ENCODE peak calls at places on chromosomes 7 and 10, in eight cellular contexts. One of them, this sample, is unnamed.

GRCh38 chr7:95730493-95731280 is 41.7 kb upstream of the DYNC1I1 start:
- DNase-seq in mucosa of descending colon: no peak
- DNase-seq in RKO: no peak
- DNase-seq in adipocyte: no peak
- DNase-seq in substantia nigra: no peak
- DNase-seq in stimulated activated CD8-positive, alpha-beta memory T cell treated with anti-CD3 and anti-CD28 coated beads, Interleukin-7, amount 100 ng/mL, for 48 hours: no peak
- DNase-seq in GM13976: no peak
- DNase-seq in epithelial cell of esophagus: no peak
- DNase-seq in this sample: no peak

GRCh38 chr10:34547695-34548094 is 267.4 kb downstream of the PARD3 start:
- DNase-seq in mucosa of descending colon: no peak
- DNase-seq in RKO: no peak
- DNase-seq in adipocyte: no peak
- DNase-seq in substantia nigra: no peak
- DNase-seq in stimulated activated CD8-positive, alpha-beta memory T cell treated with anti-CD3 and anti-CD28 coated beads, Interleukin-7, amount 100 ng/mL, for 48 hours: no peak
- DNase-seq in GM13976: no peak
- DNase-seq in epithelial cell of esophagus: no peak
- DNase-seq in this sample: no peak

GRCh38 chr7:155422151-155422550 is 35.8 kb upstream of the EN2 start:
- DNase-seq in mucosa of descending colon: no peak
- DNase-seq in RKO: no peak
- DNase-seq in adipocyte: no peak
- DNase-seq in substantia nigra: no peak
- DNase-seq in stimulated activated CD8-positive, alpha-beta memory T cell treated with anti-CD3 and anti-CD28 coated beads, Interleukin-7, amount 100 ng/mL, for 48 hours: no peak
- DNase-seq in GM13976: no peak
- DNase-seq in epithelial cell of esophagus: no peak
- DNase-seq in this sample: no peak

GRCh38 chr10:50538473-50539398 is 85.0 kb downstream of the SGMS1 start:
- DNase-seq in mucosa of descending colon: no peak
- DNase-seq in RKO: no peak
- DNase-seq in adipocyte: no peak
- DNase-seq in substantia nigra: peak
- DNase-seq in stimulated activated CD8-positive, alpha-beta memory T cell treated with anti-CD3 and anti-CD28 coated beads, Interleukin-7, amount 100 ng/mL, for 48 hours: no peak
- DNase-seq in GM13976: no peak
- DNase-seq in epithelial cell of esophagus: peak
- DNase-seq in this sample: no peak

GRCh38 chr10:97766996-97767924 is 4.5 kb downstream of the SFRP5 start:
- DNase-seq in mucosa of descending colon: no peak
- DNase-seq in RKO: no peak
- DNase-seq in adipocyte: no peak
- DNase-seq in substantia nigra: no peak
- DNase-seq in stimulated activated CD8-positive, alpha-beta memory T cell treated with anti-CD3 and anti-CD28 coated beads, Interleukin-7, amount 100 ng/mL, for 48 hours: no peak
- DNase-seq in GM13976: no peak
- DNase-seq in epithelial cell of esophagus: no peak
- DNase-seq in this sample: no peak

GRCh38 chr10:118844731-118845573 is 90.2 kb upstream of the CACUL1 start:
- DNase-seq in mucosa of descending colon: no peak
- DNase-seq in RKO: no peak
- DNase-seq in adipocyte: no peak
- DNase-seq in substantia nigra: no peak
- DNase-seq in stimulated activated CD8-positive, alpha-beta memory T cell treated with anti-CD3 and anti-CD28 coated beads, Interleukin-7, amount 100 ng/mL, for 48 hours: no peak
- DNase-seq in GM13976: no peak
- DNase-seq in epithelial cell of esophagus: peak
- DNase-seq in this sample: no peak

GRCh38 chr7:51246258-51247245 is 70.1 kb downstream of the COBL start:
- DNase-seq in mucosa of descending colon: no peak
- DNase-seq in RKO: no peak
- DNase-seq in adipocyte: no peak
- DNase-seq in substantia nigra: peak
- DNase-seq in stimulated activated CD8-positive, alpha-beta memory T cell treated with anti-CD3 and anti-CD28 coated beads, Interleukin-7, amount 100 ng/mL, for 48 hours: no peak
- DNase-seq in GM13976: no peak
- DNase-seq in epithelial cell of esophagus: no peak
- DNase-seq in this sample: no peak

GRCh38 chr10:102988404-102989314 is 70.6 kb downstream of the CNNM2 start:
- DNase-seq in mucosa of descending colon: no peak
- DNase-seq in RKO: no peak
- DNase-seq in adipocyte: peak
- DNase-seq in substantia nigra: no peak
- DNase-seq in stimulated activated CD8-positive, alpha-beta memory T cell treated with anti-CD3 and anti-CD28 coated beads, Interleukin-7, amount 100 ng/mL, for 48 hours: no peak
- DNase-seq in GM13976: no peak
- DNase-seq in epithelial cell of esophagus: peak
- DNase-seq in this sample: no peak

GRCh38 chr10:76581685-76582084 is 1055.9 kb downstream of the KCNMA1 start:
- DNase-seq in mucosa of descending colon: no peak
- DNase-seq in RKO: no peak
- DNase-seq in adipocyte: no peak
- DNase-seq in substantia nigra: no peak
- DNase-seq in stimulated activated CD8-positive, alpha-beta memory T cell treated with anti-CD3 and anti-CD28 coated beads, Interleukin-7, amount 100 ng/mL, for 48 hours: no peak
- DNase-seq in GM13976: no peak
- DNase-seq in epithelial cell of esophagus: no peak
- DNase-seq in this sample: no peak

GRCh38 chr7:25726180-25726579 is 425.8 kb upstream of the NFE2L3 start:
- DNase-seq in mucosa of descending colon: no peak
- DNase-seq in RKO: no peak
- DNase-seq in adipocyte: no peak
- DNase-seq in substantia nigra: no peak
- DNase-seq in stimulated activated CD8-positive, alpha-beta memory T cell treated with anti-CD3 and anti-CD28 coated beads, Interleukin-7, amount 100 ng/mL, for 48 hours: no peak
- DNase-seq in GM13976: no peak
- DNase-seq in epithelial cell of esophagus: no peak
- DNase-seq in this sample: no peak

GRCh38 chr7:42745357-42746022 is 166.4 kb downstream of the C7orf25 start:
- DNase-seq in mucosa of descending colon: peak
- DNase-seq in RKO: peak
- DNase-seq in adipocyte: peak
- DNase-seq in substantia nigra: no peak
- DNase-seq in stimulated activated CD8-positive, alpha-beta memory T cell treated with anti-CD3 and anti-CD28 coated beads, Interleukin-7, amount 100 ng/mL, for 48 hours: no peak
- DNase-seq in GM13976: no peak
- DNase-seq in epithelial cell of esophagus: peak
- DNase-seq in this sample: peak

GRCh38 chr7:133358728-133359127 is 105.8 kb downstream of the EXOC4 start:
- DNase-seq in mucosa of descending colon: no peak
- DNase-seq in RKO: no peak
- DNase-seq in adipocyte: peak
- DNase-seq in substantia nigra: no peak
- DNase-seq in stimulated activated CD8-positive, alpha-beta memory T cell treated with anti-CD3 and anti-CD28 coated beads, Interleukin-7, amount 100 ng/mL, for 48 hours: no peak
- DNase-seq in GM13976: no peak
- DNase-seq in epithelial cell of esophagus: peak
- DNase-seq in this sample: no peak

GRCh38 chr10:606767-607544 is 82.5 kb downstream of the DIP2C start:
- DNase-seq in mucosa of descending colon: no peak
- DNase-seq in RKO: no peak
- DNase-seq in adipocyte: no peak
- DNase-seq in substantia nigra: no peak
- DNase-seq in stimulated activated CD8-positive, alpha-beta memory T cell treated with anti-CD3 and anti-CD28 coated beads, Interleukin-7, amount 100 ng/mL, for 48 hours: no peak
- DNase-seq in GM13976: no peak
- DNase-seq in epithelial cell of esophagus: no peak
- DNase-seq in this sample: no peak

GRCh38 chr7:127897704-127898454 is 133.4 kb downstream of the LRRC4 start:
- DNase-seq in mucosa of descending colon: no peak
- DNase-seq in RKO: peak
- DNase-seq in adipocyte: peak
- DNase-seq in substantia nigra: no peak
- DNase-seq in stimulated activated CD8-positive, alpha-beta memory T cell treated with anti-CD3 and anti-CD28 coated beads, Interleukin-7, amount 100 ng/mL, for 48 hours: peak
- DNase-seq in GM13976: no peak
- DNase-seq in epithelial cell of esophagus: peak
- DNase-seq in this sample: no peak

GRCh38 chr10:79153753-79154152 is 85.0 kb downstream of the ZMIZ1 start:
- DNase-seq in mucosa of descending colon: no peak
- DNase-seq in RKO: no peak
- DNase-seq in adipocyte: no peak
- DNase-seq in substantia nigra: peak
- DNase-seq in stimulated activated CD8-positive, alpha-beta memory T cell treated with anti-CD3 and anti-CD28 coated beads, Interleukin-7, amount 100 ng/mL, for 48 hours: no peak
- DNase-seq in GM13976: no peak
- DNase-seq in epithelial cell of esophagus: no peak
- DNase-seq in this sample: no peak

GRCh38 chr7:135757719-135758411 is 9.3 kb upstream of the FAM180A start:
- DNase-seq in mucosa of descending colon: no peak
- DNase-seq in RKO: no peak
- DNase-seq in adipocyte: peak
- DNase-seq in substantia nigra: no peak
- DNase-seq in stimulated activated CD8-positive, alpha-beta memory T cell treated with anti-CD3 and anti-CD28 coated beads, Interleukin-7, amount 100 ng/mL, for 48 hours: no peak
- DNase-seq in GM13976: no peak
- DNase-seq in epithelial cell of esophagus: peak
- DNase-seq in this sample: no peak

GRCh38 chr10:34723746-34724145 is 91.3 kb downstream of the PARD3 start:
- DNase-seq in mucosa of descending colon: peak
- DNase-seq in RKO: peak
- DNase-seq in adipocyte: peak
- DNase-seq in substantia nigra: peak
- DNase-seq in stimulated activated CD8-positive, alpha-beta memory T cell treated with anti-CD3 and anti-CD28 coated beads, Interleukin-7, amount 100 ng/mL, for 48 hours: no peak
- DNase-seq in GM13976: peak
- DNase-seq in epithelial cell of esophagus: peak
- DNase-seq in this sample: no peak

GRCh38 chr7:80934286-80934685 is 15.4 kb upstream of the SEMA3C start:
- DNase-seq in mucosa of descending colon: no peak
- DNase-seq in RKO: no peak
- DNase-seq in adipocyte: peak
- DNase-seq in substantia nigra: no peak
- DNase-seq in stimulated activated CD8-positive, alpha-beta memory T cell treated with anti-CD3 and anti-CD28 coated beads, Interleukin-7, amount 100 ng/mL, for 48 hours: no peak
- DNase-seq in GM13976: no peak
- DNase-seq in epithelial cell of esophagus: peak
- DNase-seq in this sample: no peak

GRCh38 chr7:22549667-22550513 is 49.9 kb upstream of the STEAP1B start:
- DNase-seq in mucosa of descending colon: no peak
- DNase-seq in RKO: no peak
- DNase-seq in adipocyte: peak
- DNase-seq in substantia nigra: no peak
- DNase-seq in stimulated activated CD8-positive, alpha-beta memory T cell treated with anti-CD3 and anti-CD28 coated beads, Interleukin-7, amount 100 ng/mL, for 48 hours: no peak
- DNase-seq in GM13976: peak
- DNase-seq in epithelial cell of esophagus: peak
- DNase-seq in this sample: peak

GRCh38 chr7:96410440-96410839 is 88.5 kb upstream of the SLC25A13 start:
- DNase-seq in mucosa of descending colon: no peak
- DNase-seq in RKO: no peak
- DNase-seq in adipocyte: no peak
- DNase-seq in substantia nigra: no peak
- DNase-seq in stimulated activated CD8-positive, alpha-beta memory T cell treated with anti-CD3 and anti-CD28 coated beads, Interleukin-7, amount 100 ng/mL, for 48 hours: no peak
- DNase-seq in GM13976: no peak
- DNase-seq in epithelial cell of esophagus: no peak
- DNase-seq in this sample: no peak

GRCh38 chr10:52486840-52487611 is 172.9 kb downstream of the DKK1 start:
- DNase-seq in mucosa of descending colon: no peak
- DNase-seq in RKO: peak
- DNase-seq in adipocyte: peak
- DNase-seq in substantia nigra: no peak
- DNase-seq in stimulated activated CD8-positive, alpha-beta memory T cell treated with anti-CD3 and anti-CD28 coated beads, Interleukin-7, amount 100 ng/mL, for 48 hours: no peak
- DNase-seq in GM13976: no peak
- DNase-seq in epithelial cell of esophagus: peak
- DNase-seq in this sample: no peak

GRCh38 chr7:140704205-140704604 is 7.7 kb downstream of the NDUFB2 start:
- DNase-seq in mucosa of descending colon: no peak
- DNase-seq in RKO: no peak
- DNase-seq in adipocyte: no peak
- DNase-seq in substantia nigra: no peak
- DNase-seq in stimulated activated CD8-positive, alpha-beta memory T cell treated with anti-CD3 and anti-CD28 coated beads, Interleukin-7, amount 100 ng/mL, for 48 hours: no peak
- DNase-seq in GM13976: no peak
- DNase-seq in epithelial cell of esophagus: no peak
- DNase-seq in this sample: no peak

GRCh38 chr10:86648706-86649426 is 5.5 kb upstream of the OPN4 start:
- DNase-seq in mucosa of descending colon: peak
- DNase-seq in RKO: no peak
- DNase-seq in adipocyte: peak
- DNase-seq in substantia nigra: no peak
- DNase-seq in stimulated activated CD8-positive, alpha-beta memory T cell treated with anti-CD3 and anti-CD28 coated beads, Interleukin-7, amount 100 ng/mL, for 48 hours: no peak
- DNase-seq in GM13976: no peak
- DNase-seq in epithelial cell of esophagus: peak
- DNase-seq in this sample: no peak

GRCh38 chr10:73910401-73910763 is 550 bp upstream of the PLAU start:
- DNase-seq in mucosa of descending colon: no peak
- DNase-seq in RKO: peak
- DNase-seq in adipocyte: no peak
- DNase-seq in substantia nigra: no peak
- DNase-seq in stimulated activated CD8-positive, alpha-beta memory T cell treated with anti-CD3 and anti-CD28 coated beads, Interleukin-7, amount 100 ng/mL, for 48 hours: no peak
- DNase-seq in GM13976: peak
- DNase-seq in epithelial cell of esophagus: peak
- DNase-seq in this sample: no peak

GRCh38 chr10:112274831-112275230 is 8.4 kb upstream of the TECTB start:
- DNase-seq in mucosa of descending colon: no peak
- DNase-seq in RKO: no peak
- DNase-seq in adipocyte: no peak
- DNase-seq in substantia nigra: no peak
- DNase-seq in stimulated activated CD8-positive, alpha-beta memory T cell treated with anti-CD3 and anti-CD28 coated beads, Interleukin-7, amount 100 ng/mL, for 48 hours: no peak
- DNase-seq in GM13976: no peak
- DNase-seq in epithelial cell of esophagus: no peak
- DNase-seq in this sample: no peak

GRCh38 chr7:159121476-159121875 is 23.2 kb downstream of the VIPR2 start:
- DNase-seq in mucosa of descending colon: no peak
- DNase-seq in RKO: no peak
- DNase-seq in adipocyte: no peak
- DNase-seq in substantia nigra: no peak
- DNase-seq in stimulated activated CD8-positive, alpha-beta memory T cell treated with anti-CD3 and anti-CD28 coated beads, Interleukin-7, amount 100 ng/mL, for 48 hours: no peak
- DNase-seq in GM13976: no peak
- DNase-seq in epithelial cell of esophagus: no peak
- DNase-seq in this sample: no peak

GRCh38 chr7:29370531-29371314 is 176.1 kb downstream of the CHN2 start:
- DNase-seq in mucosa of descending colon: peak
- DNase-seq in RKO: peak
- DNase-seq in adipocyte: no peak
- DNase-seq in substantia nigra: no peak
- DNase-seq in stimulated activated CD8-positive, alpha-beta memory T cell treated with anti-CD3 and anti-CD28 coated beads, Interleukin-7, amount 100 ng/mL, for 48 hours: no peak
- DNase-seq in GM13976: no peak
- DNase-seq in epithelial cell of esophagus: peak
- DNase-seq in this sample: no peak

GRCh38 chr10:98293550-98294269 is 25.7 kb upstream of the LOXL4 start:
- DNase-seq in mucosa of descending colon: peak
- DNase-seq in RKO: no peak
- DNase-seq in adipocyte: peak
- DNase-seq in substantia nigra: no peak
- DNase-seq in stimulated activated CD8-positive, alpha-beta memory T cell treated with anti-CD3 and anti-CD28 coated beads, Interleukin-7, amount 100 ng/mL, for 48 hours: no peak
- DNase-seq in GM13976: no peak
- DNase-seq in epithelial cell of esophagus: peak
- DNase-seq in this sample: no peak

GRCh38 chr7:46468753-46469356 is 547.8 kb upstream of the IGFBP3 start:
- DNase-seq in mucosa of descending colon: no peak
- DNase-seq in RKO: no peak
- DNase-seq in adipocyte: peak
- DNase-seq in substantia nigra: no peak
- DNase-seq in stimulated activated CD8-positive, alpha-beta memory T cell treated with anti-CD3 and anti-CD28 coated beads, Interleukin-7, amount 100 ng/mL, for 48 hours: no peak
- DNase-seq in GM13976: no peak
- DNase-seq in epithelial cell of esophagus: peak
- DNase-seq in this sample: no peak

GRCh38 chr7:18927134-18927533 is 190.3 kb downstream of the TWIST1 start:
- DNase-seq in mucosa of descending colon: no peak
- DNase-seq in RKO: peak
- DNase-seq in adipocyte: peak
- DNase-seq in substantia nigra: no peak
- DNase-seq in stimulated activated CD8-positive, alpha-beta memory T cell treated with anti-CD3 and anti-CD28 coated beads, Interleukin-7, amount 100 ng/mL, for 48 hours: no peak
- DNase-seq in GM13976: no peak
- DNase-seq in epithelial cell of esophagus: peak
- DNase-seq in this sample: no peak